ENCODE peak calls at places on chromosomes 4 and X, in five cellular contexts. One of them, this sample, is unnamed.

GRCh38 chr4:37827030-37827705 is 682 bp downstream of the PGM2 start:
- DNase-seq in left lung: no peak
- DNase-seq in cardiac muscle cell: peak; percentile 8
- DNase-seq in OCI-LY7: peak; percentile 31
- DNase-seq in mucosa of descending colon: no peak
- DNase-seq in this sample: peak; percentile 63

GRCh38 chr4:24118031-24118430 is 228.2 kb upstream of the PPARGC1A start:
- DNase-seq in cardiac muscle cell: no peak
- DNase-seq in mucosa of descending colon: no peak
- DNase-seq in left lung: no peak
- DNase-seq in OCI-LY7: no peak
- DNase-seq in this sample: no peak

GRCh38 chr4:149371021-149371420 is 444.6 kb downstream of the IQCM start:
- DNase-seq in cardiac muscle cell: peak; percentile 73
- DNase-seq in OCI-LY7: peak; percentile 45
- DNase-seq in left lung: no peak
- DNase-seq in mucosa of descending colon: no peak
- DNase-seq in this sample: peak; percentile 72

GRCh38 chr4:124318292-124318691 is 394.2 kb downstream of the ANKRD50 start:
- DNase-seq in OCI-LY7: no peak
- DNase-seq in mucosa of descending colon: no peak
- DNase-seq in cardiac muscle cell: no peak
- DNase-seq in left lung: no peak
- DNase-seq in this sample: no peak

GRCh38 chr4:10013722-10014121 is 7.6 kb downstream of the SLC2A9 start:
- DNase-seq in left lung: no peak
- DNase-seq in OCI-LY7: peak; percentile 39
- DNase-seq in cardiac muscle cell: peak; percentile 73
- DNase-seq in mucosa of descending colon: peak; percentile 65
- DNase-seq in this sample: peak; percentile 59

GRCh38 chrX:46573896-46574336 is 351 bp downstream of the CHST7 start:
- DNase-seq in cardiac muscle cell: peak; percentile 37
- DNase-seq in OCI-LY7: peak; percentile 86
- DNase-seq in mucosa of descending colon: peak; percentile 82
- DNase-seq in left lung: no peak
- DNase-seq in this sample: peak; percentile 47

GRCh38 chr4:19698961-19699360 is 552.7 kb upstream of the SLIT2 start:
- DNase-seq in left lung: no peak
- DNase-seq in OCI-LY7: no peak
- DNase-seq in mucosa of descending colon: no peak
- DNase-seq in cardiac muscle cell: no peak
- DNase-seq in this sample: no peak

GRCh38 chrX:318068-318738 is 393 bp downstream of the GTPBP6 start:
- DNase-seq in cardiac muscle cell: peak; percentile 100
- DNase-seq in mucosa of descending colon: peak; percentile 98
- DNase-seq in left lung: peak; percentile 96
- DNase-seq in OCI-LY7: peak; percentile 100
- DNase-seq in this sample: peak; percentile 99

GRCh38 chr4:152936446-152937279 is 540 bp downstream of the FHDC1 start:
- DNase-seq in cardiac muscle cell: peak; percentile 39
- DNase-seq in OCI-LY7: no peak
- DNase-seq in left lung: peak; percentile 85
- DNase-seq in mucosa of descending colon: peak; percentile 70
- DNase-seq in this sample: peak; percentile 46
- TF ChIP-seq CTCF in cardiac muscle cell: no peak
- TF ChIP-seq CTCF in OCI-LY7: no peak
- TF ChIP-seq CTCF in left lung: no peak
- TF ChIP-seq CTCF in mucosa of descending colon: no peak
- TF ChIP-seq CTCF in this sample: no peak

GRCh38 chrX:129524250-129524850 is 1.1 kb upstream of the SMARCA1 start:
- DNase-seq in left lung: no peak
- DNase-seq in mucosa of descending colon: no peak
- DNase-seq in cardiac muscle cell: no peak
- DNase-seq in OCI-LY7: no peak
- DNase-seq in this sample: no peak

GRCh38 chrX:129520151-129520550 is 3.1 kb downstream of the SMARCA1 start:
- DNase-seq in cardiac muscle cell: no peak
- DNase-seq in left lung: no peak
- DNase-seq in OCI-LY7: no peak
- DNase-seq in mucosa of descending colon: no peak
- DNase-seq in this sample: no peak

GRCh38 chrX:129523076-129524055 is at the start of gene SMARCA1:
- DNase-seq in left lung: peak; percentile 63
- DNase-seq in cardiac muscle cell: peak; percentile 66
- DNase-seq in OCI-LY7: no peak
- DNase-seq in mucosa of descending colon: no peak
- DNase-seq in this sample: no peak

GRCh38 chrX:129525162-129525561 is 1.9 kb upstream of the SMARCA1 start:
- DNase-seq in mucosa of descending colon: no peak
- DNase-seq in OCI-LY7: no peak
- DNase-seq in cardiac muscle cell: no peak
- DNase-seq in left lung: no peak
- DNase-seq in this sample: no peak

DNA sequence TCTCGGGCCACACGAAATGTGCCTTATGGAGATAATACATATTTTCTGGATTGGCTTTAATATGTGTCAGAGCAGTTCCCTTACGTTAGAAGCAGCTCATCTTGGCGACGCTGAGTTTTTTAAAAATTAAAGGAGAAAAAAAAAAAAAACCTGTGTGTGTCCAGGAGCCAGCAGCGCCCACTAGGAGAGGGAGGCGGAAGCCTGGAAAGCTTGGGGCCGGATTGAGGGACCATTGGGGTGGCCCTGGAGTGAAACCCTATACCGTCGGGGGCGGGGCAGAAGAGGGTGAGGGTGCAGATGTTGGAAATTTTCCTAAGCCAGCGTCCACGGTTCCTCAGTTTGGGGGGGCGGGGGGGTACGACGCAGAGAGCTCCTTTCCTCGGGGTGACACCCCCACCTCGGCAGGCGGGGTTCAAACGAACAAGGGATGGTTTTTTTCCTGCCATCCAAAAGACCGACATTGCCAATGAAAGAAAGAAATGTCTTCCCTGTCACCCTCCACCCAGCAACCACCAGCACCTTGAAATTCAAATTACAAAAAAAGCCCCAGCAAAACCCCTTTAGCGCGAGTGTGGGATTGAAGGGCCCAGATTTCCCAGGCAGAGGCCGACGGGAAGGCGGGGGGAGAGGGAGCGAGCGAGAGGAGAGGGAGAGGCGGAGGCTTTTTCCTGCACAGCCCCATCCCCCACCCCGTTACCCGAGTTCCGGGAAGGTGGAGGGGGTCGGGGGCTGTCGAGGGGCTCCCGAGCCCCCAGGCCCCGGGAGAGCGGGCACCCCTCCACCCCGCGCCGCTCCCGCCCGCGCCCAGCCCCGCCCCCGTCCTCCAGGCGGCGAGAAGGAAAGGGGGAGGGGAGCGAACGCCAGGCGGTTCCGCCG is 868 bp downstream of the SMARCA1 start:
- DNase-seq in OCI-LY7: no peak
- DNase-seq in mucosa of descending colon: no peak
- DNase-seq in left lung: peak; percentile 66
- DNase-seq in cardiac muscle cell: peak; percentile 82
- DNase-seq in this sample: peak; percentile 73
- TF ChIP-seq CTCF in OCI-LY7: no peak
- TF ChIP-seq CTCF in mucosa of descending colon: no peak
- TF ChIP-seq CTCF in left lung: no peak
- TF ChIP-seq CTCF in cardiac muscle cell: peak; percentile 23
- TF ChIP-seq CTCF in this sample: no peak

GRCh38 chrX:72297953-72298730 is 7.6 kb downstream of the CITED1 start:
- DNase-seq in left lung: no peak
- DNase-seq in mucosa of descending colon: no peak
- DNase-seq in OCI-LY7: peak; percentile 24
- DNase-seq in cardiac muscle cell: no peak
- DNase-seq in this sample: peak; percentile 52
- TF ChIP-seq CTCF in left lung: no peak
- TF ChIP-seq CTCF in mucosa of descending colon: no peak
- TF ChIP-seq CTCF in OCI-LY7: peak; percentile 44
- TF ChIP-seq CTCF in cardiac muscle cell: peak; percentile 22
- TF ChIP-seq CTCF in this sample: peak; percentile 10

GRCh38 chr4:89757154-89757723 is 79.7 kb downstream of the SNCA start:
- DNase-seq in OCI-LY7: no peak
- DNase-seq in cardiac muscle cell: no peak
- DNase-seq in mucosa of descending colon: no peak
- DNase-seq in left lung: no peak
- DNase-seq in this sample: no peak

GRCh38 chr4:89754531-89754930 is 82.4 kb downstream of the SNCA start:
- DNase-seq in OCI-LY7: no peak
- DNase-seq in left lung: no peak
- DNase-seq in mucosa of descending colon: no peak
- DNase-seq in cardiac muscle cell: no peak
- DNase-seq in this sample: no peak

GRCh38 chr4:89752932-89753598 is 83.9 kb downstream of the SNCA start:
- DNase-seq in OCI-LY7: no peak
- DNase-seq in left lung: no peak
- DNase-seq in cardiac muscle cell: no peak
- DNase-seq in mucosa of descending colon: no peak
- DNase-seq in this sample: peak; percentile 76

GRCh38 chr4:89753601-89754066 is 83.3 kb downstream of the SNCA start:
- DNase-seq in cardiac muscle cell: no peak
- DNase-seq in mucosa of descending colon: no peak
- DNase-seq in OCI-LY7: no peak
- DNase-seq in left lung: no peak
- DNase-seq in this sample: peak; percentile 94

DNA sequence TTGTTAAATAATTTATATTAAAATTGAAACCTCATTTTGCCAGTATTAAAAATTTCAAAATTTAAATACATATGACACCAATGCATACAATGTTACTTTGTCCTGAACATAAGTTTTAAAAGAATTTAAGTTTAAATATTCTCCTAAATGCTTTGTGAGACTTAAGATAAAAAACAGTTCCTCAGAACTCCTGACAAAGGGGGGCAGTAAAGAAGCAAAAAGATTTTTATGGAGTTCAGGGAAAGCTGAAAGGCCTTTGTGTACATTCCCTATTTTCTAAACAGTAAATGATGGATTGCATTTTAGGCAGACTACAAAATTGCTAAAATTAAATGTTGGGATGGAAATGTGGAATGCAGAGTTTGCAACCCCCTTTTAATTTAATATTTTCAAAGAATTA is 81.8 kb downstream of the SNCA start:
- DNase-seq in OCI-LY7: no peak
- DNase-seq in mucosa of descending colon: no peak
- DNase-seq in left lung: no peak
- DNase-seq in cardiac muscle cell: no peak
- DNase-seq in this sample: peak; percentile 22
- TF ChIP-seq CTCF in OCI-LY7: no peak
- TF ChIP-seq CTCF in mucosa of descending colon: no peak
- TF ChIP-seq CTCF in left lung: no peak
- TF ChIP-seq CTCF in cardiac muscle cell: peak; percentile 26
- TF ChIP-seq CTCF in this sample: no peak

GRCh38 chr4:6892190-6892908 is 17.3 kb upstream of the TBC1D14 start:
- DNase-seq in mucosa of descending colon: peak; percentile 76
- DNase-seq in OCI-LY7: no peak
- DNase-seq in cardiac muscle cell: peak; percentile 60
- DNase-seq in left lung: peak; percentile 81
- DNase-seq in this sample: no peak
- TF ChIP-seq CTCF in mucosa of descending colon: no peak
- TF ChIP-seq CTCF in OCI-LY7: no peak
- TF ChIP-seq CTCF in cardiac muscle cell: peak; percentile 35
- TF ChIP-seq CTCF in left lung: no peak
- TF ChIP-seq CTCF in this sample: no peak

GRCh38 chr4:15717126-15717525 is 14.3 kb downstream of the BST1 start:
- DNase-seq in cardiac muscle cell: no peak
- DNase-seq in left lung: no peak
- DNase-seq in OCI-LY7: no peak
- DNase-seq in mucosa of descending colon: no peak
- DNase-seq in this sample: no peak
- TF ChIP-seq CTCF in cardiac muscle cell: no peak
- TF ChIP-seq CTCF in left lung: no peak
- TF ChIP-seq CTCF in OCI-LY7: no peak
- TF ChIP-seq CTCF in mucosa of descending colon: no peak
- TF ChIP-seq CTCF in this sample: no peak

GRCh38 chrX:17552251-17552650 is 177.3 kb downstream of the NHS start:
- DNase-seq in OCI-LY7: no peak
- DNase-seq in cardiac muscle cell: no peak
- DNase-seq in left lung: no peak
- DNase-seq in mucosa of descending colon: no peak
- DNase-seq in this sample: peak; percentile 72

GRCh38 chrX:17547658-17548057 is 172.7 kb downstream of the NHS start:
- DNase-seq in mucosa of descending colon: peak; percentile 74
- DNase-seq in left lung: peak; percentile 82
- DNase-seq in cardiac muscle cell: peak; percentile 60
- DNase-seq in OCI-LY7: no peak
- DNase-seq in this sample: peak; percentile 99

GRCh38 chrX:17553451-17553850 is 178.5 kb downstream of the NHS start:
- DNase-seq in cardiac muscle cell: no peak
- DNase-seq in left lung: no peak
- DNase-seq in OCI-LY7: no peak
- DNase-seq in mucosa of descending colon: no peak
- DNase-seq in this sample: peak; percentile 90

GRCh38 chrX:17549005-17549685 is 174.1 kb downstream of the NHS start:
- DNase-seq in mucosa of descending colon: no peak
- DNase-seq in cardiac muscle cell: peak; percentile 18
- DNase-seq in left lung: no peak
- DNase-seq in OCI-LY7: no peak
- DNase-seq in this sample: no peak

GRCh38 chrX:17550011-17550410 is 175.0 kb downstream of the NHS start:
- DNase-seq in cardiac muscle cell: no peak
- DNase-seq in OCI-LY7: no peak
- DNase-seq in left lung: no peak
- DNase-seq in mucosa of descending colon: no peak
- DNase-seq in this sample: no peak
- TF ChIP-seq CTCF in cardiac muscle cell: no peak
- TF ChIP-seq CTCF in OCI-LY7: no peak
- TF ChIP-seq CTCF in left lung: no peak
- TF ChIP-seq CTCF in mucosa of descending colon: no peak
- TF ChIP-seq CTCF in this sample: no peak

GRCh38 chr4:188414441-188414840 is 275.2 kb downstream of the TRIML1 start:
- DNase-seq in cardiac muscle cell: no peak
- DNase-seq in mucosa of descending colon: no peak
- DNase-seq in OCI-LY7: no peak
- DNase-seq in left lung: no peak
- DNase-seq in this sample: no peak

GRCh38 chr4:188411805-188412204 is 272.6 kb downstream of the TRIML1 start:
- DNase-seq in mucosa of descending colon: no peak
- DNase-seq in left lung: peak; percentile 53
- DNase-seq in OCI-LY7: no peak
- DNase-seq in cardiac muscle cell: no peak
- DNase-seq in this sample: no peak

GRCh38 chr4:188423039-188423438 is 283.8 kb downstream of the TRIML1 start:
- DNase-seq in OCI-LY7: no peak
- DNase-seq in left lung: no peak
- DNase-seq in mucosa of descending colon: no peak
- DNase-seq in cardiac muscle cell: no peak
- DNase-seq in this sample: peak; percentile 22

GRCh38 chr4:188412499-188412898 is 273.3 kb downstream of the TRIML1 start:
- DNase-seq in cardiac muscle cell: no peak
- DNase-seq in mucosa of descending colon: no peak
- DNase-seq in OCI-LY7: no peak
- DNase-seq in left lung: no peak
- DNase-seq in this sample: no peak

GRCh38 chr4:188417181-188417580 is 277.9 kb downstream of the TRIML1 start:
- DNase-seq in cardiac muscle cell: peak; percentile 57
- DNase-seq in OCI-LY7: no peak
- DNase-seq in left lung: no peak
- DNase-seq in mucosa of descending colon: no peak
- DNase-seq in this sample: peak; percentile 21
- TF ChIP-seq CTCF in cardiac muscle cell: no peak
- TF ChIP-seq CTCF in OCI-LY7: no peak
- TF ChIP-seq CTCF in left lung: no peak
- TF ChIP-seq CTCF in mucosa of descending colon: no peak
- TF ChIP-seq CTCF in this sample: no peak

This sample was measured in MCF 10A.